ENCODE peak calls at places on chromosomes 2 and 18, in four cellular contexts. U, Z, R and E are unnamed samples.

GRCh38 chr2:212173331-212173730 is 365.3 kb downstream of the ERBB4 start:
- DNase-seq in U (no peak), Z (no peak), R (no peak), E (no peak)

GRCh38 chr2:9207641-9208301 is 1.2 kb downstream of the ASAP2 start:
- DNase-seq in U (peak; percentile 31), Z (no peak), R (no peak), E (peak; percentile 19)

GRCh38 chr2:28449489-28450395 is 46.1 kb upstream of the PLB1 start:
- DNase-seq in U (peak; percentile 34), Z (no peak), R (no peak), E (no peak)

GRCh38 chr2:102892693-102893290 is 131.0 kb downstream of the TMEM182 start:
- DNase-seq in U (no peak), Z (no peak), R (no peak), E (no peak)

GRCh38 chr2:71546777-71547281 is 93.5 kb downstream of the DYSF start:
- DNase-seq in U (no peak), Z (no peak), R (no peak), E (no peak)

GRCh38 chr2:214481204-214481603 is 70.3 kb downstream of the VWC2L start:
- DNase-seq in U (no peak), Z (no peak), R (no peak), E (no peak)

GRCh38 chr2:114769110-114769509 is 326.7 kb downstream of the DPP10 start:
- DNase-seq in U (no peak), Z (no peak), R (no peak), E (no peak)

GRCh38 chr2:20509766-20510490 is 63.1 kb downstream of the RHOB start:
- DNase-seq in U (peak; percentile 79), Z (no peak), R (no peak), E (no peak)

GRCh38 chr2:104236491-104236890 is 617.4 kb upstream of the POU3F3 start:
- DNase-seq in U (no peak), Z (no peak), R (no peak), E (no peak)

GRCh38 chr2:38750011-38750792 is 959 bp downstream of the SRSF7 start:
- DNase-seq in U (peak; percentile 76), Z (no peak), R (no peak), E (peak; percentile 24)

GRCh38 chr18:22868831-22869230 is 64.3 kb upstream of the RBBP8 start:
- DNase-seq in U (no peak), Z (no peak), R (no peak), E (no peak)

GRCh38 chr2:8487461-8487932 is 194.4 kb upstream of the ID2 start:
- DNase-seq in U (no peak), Z (no peak), R (no peak), E (no peak)

GRCh38 chr2:173066887-173067676 is 8.6 kb upstream of the MAP3K20 start:
- DNase-seq in U (no peak), Z (no peak), R (no peak), E (no peak)

GRCh38 chr18:10081477-10081876 is 167.7 kb downstream of the VAPA start:
- DNase-seq in U (peak; percentile 44), Z (no peak), R (no peak), E (no peak)

GRCh38 chr2:216792222-216793001 is 67.5 kb downstream of the TNP1 start:
- DNase-seq in U (no peak), Z (no peak), R (no peak), E (no peak)

GRCh38 chr18:8367217-8367988 is 241.8 kb upstream of the RAB12 start:
- DNase-seq in U (peak; percentile 61), Z (no peak), R (no peak), E (peak; percentile 26)

DNA sequence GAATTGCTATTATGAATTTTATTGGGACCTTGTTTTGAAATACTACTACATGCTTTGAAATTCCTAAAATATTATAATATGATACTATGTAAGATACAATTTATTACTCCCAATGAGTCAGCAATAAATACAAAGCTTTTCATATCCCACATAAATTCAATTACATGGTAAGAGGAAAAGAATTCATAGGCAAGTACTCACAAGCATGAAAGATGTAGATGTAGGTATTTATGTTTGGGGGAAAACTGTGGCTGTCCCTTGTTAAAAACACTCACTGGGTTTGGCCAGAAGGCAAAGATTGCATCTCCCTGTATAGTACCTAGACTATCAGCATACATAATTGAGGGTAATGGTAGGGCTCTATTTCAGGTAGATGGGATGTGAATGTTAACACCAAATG is 90.4 kb downstream of the MBD2 start:
- DNase-seq in U (no peak), Z (no peak), R (no peak), E (no peak)
- TF ChIP-seq SPI1 in U (no peak), Z (no peak), R (no peak), E (no peak)

GRCh38 chr2:174681983-174682577 is 82.2 kb downstream of the CHRNA1 start:
- DNase-seq in U (no peak), Z (no peak), R (no peak), E (peak; percentile 47)
- TF ChIP-seq SPI1 in U (no peak), Z (no peak), R (no peak), E (no peak)

GRCh38 chr2:134086594-134087219 is 167.2 kb upstream of the MGAT5 start:
- DNase-seq in U (no peak), Z (no peak), R (no peak), E (no peak)

GRCh38 chr2:134089454-134089853 is 164.4 kb upstream of the MGAT5 start:
- DNase-seq in U (no peak), Z (no peak), R (no peak), E (no peak)

GRCh38 chr2:134083548-134083947 is 170.3 kb upstream of the MGAT5 start:
- DNase-seq in U (no peak), Z (no peak), R (no peak), E (no peak)

GRCh38 chr2:134087371-134087921 is 166.4 kb upstream of the MGAT5 start:
- DNase-seq in U (no peak), Z (no peak), R (no peak), E (no peak)
- TF ChIP-seq SPI1 in U (no peak), Z (no peak), R (no peak), E (no peak)

GRCh38 chr2:132623096-132623839 is 46.7 kb downstream of the LYPD1 start:
- DNase-seq in U (no peak), Z (no peak), R (no peak), E (no peak)

GRCh38 chr2:132632000-132632649 is 37.9 kb downstream of the LYPD1 start:
- DNase-seq in U (no peak), Z (no peak), R (no peak), E (no peak)

DNA sequence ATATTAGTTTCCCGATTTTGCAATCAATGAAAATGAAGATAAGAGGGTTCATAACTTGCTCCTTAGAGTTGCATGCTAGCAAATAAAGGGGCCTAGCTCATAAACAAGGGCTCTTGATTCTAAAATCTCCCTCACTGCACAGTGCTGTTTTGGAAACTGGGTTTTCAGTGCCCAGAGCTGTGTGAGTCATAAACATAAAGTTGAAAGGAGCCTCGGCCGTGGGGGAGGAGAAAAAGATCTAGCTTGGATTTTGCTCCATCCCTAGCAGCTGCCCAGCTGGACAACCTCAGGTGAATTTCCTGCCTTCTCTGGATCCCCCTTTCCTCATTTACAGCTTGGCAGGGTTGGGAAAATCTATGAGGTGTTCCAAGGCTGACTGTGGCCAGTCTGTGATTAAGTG is 42.5 kb downstream of the LYPD1 start:
- DNase-seq in U (no peak), Z (no peak), R (no peak), E (no peak)
- TF ChIP-seq SPI1 in U (no peak), Z (no peak), R (no peak), E (no peak)

GRCh38 chr2:237967463-237967871 is 653 bp downstream of the UBE2F start:
- DNase-seq in U (peak; percentile 32), Z (no peak), R (no peak), E (no peak)
- TF ChIP-seq SPI1 in U (no peak), Z (no peak), R (no peak), E (no peak)

DNA sequence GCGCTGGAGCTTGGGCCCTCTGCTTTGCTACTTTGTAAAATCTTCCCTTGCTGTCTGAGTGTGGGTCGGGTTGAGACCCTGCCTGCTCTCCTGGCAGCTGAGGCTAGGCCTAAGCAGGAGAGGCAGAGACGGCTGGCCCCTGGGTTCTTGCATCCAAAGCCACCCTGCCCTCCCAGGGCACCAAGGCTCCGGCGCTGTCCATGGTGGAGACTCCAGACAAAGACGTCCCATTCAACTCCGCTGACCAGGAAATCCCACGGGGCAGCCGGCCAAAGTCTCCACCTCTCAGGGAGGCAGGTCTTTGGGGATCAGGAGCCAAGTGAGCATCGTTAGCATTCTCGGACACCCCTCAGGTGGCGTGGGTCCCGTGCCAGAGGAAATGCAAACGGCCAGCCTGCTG is 2.6 kb upstream of the PRLH start:
- DNase-seq in U (no peak), Z (no peak), R (no peak), E (no peak)
- TF ChIP-seq SPI1 in U (no peak), Z (no peak), R (no peak), E (no peak)

GRCh38 chr18:13424377-13424776 is 205.8 kb downstream of the LDLRAD4 start:
- DNase-seq in U (no peak), Z (no peak), R (no peak), E (no peak)
- TF ChIP-seq SPI1 in U (no peak), Z (no peak), R (no peak), E (no peak)

DNA sequence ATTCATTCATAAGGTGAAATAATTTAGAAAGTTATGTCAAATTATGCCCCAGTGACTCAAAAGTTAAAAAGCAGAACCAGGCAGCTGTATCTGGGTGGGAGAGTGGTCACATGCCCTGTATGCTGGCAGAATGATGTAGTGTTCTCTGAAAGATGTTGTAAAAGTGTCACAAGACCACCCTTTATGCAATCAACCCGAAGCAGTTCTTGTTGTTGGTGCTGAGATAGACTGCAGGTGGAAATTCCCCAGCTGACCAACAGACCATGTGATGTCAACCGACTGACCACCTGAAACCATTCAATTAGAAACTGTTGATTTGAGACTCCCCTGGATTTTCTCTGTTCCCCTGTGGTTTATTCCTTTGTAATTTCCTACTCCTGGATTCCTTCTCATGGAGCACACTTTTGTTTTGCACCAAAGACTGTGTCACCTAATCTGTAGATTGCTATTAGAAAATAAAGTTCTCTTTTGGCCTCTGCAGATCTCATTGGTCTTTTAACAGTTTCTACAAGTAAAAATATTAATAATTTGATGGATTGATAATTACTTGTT is 1341.3 kb upstream of the LRRTM1 start:
- DNase-seq in U (no peak), Z (peak; percentile 34), R (no peak), E (no peak)
- TF ChIP-seq SPI1 in U (no peak), Z (peak; percentile 42), R (no peak), E (no peak)